ENCODE peak calls at places on chromosome 6, in four cellular contexts. One of them, this sample, is unnamed.

GRCh38 chr6:1406306-1407058 is 17.1 kb downstream of the FOXF2 start:
- DNase-seq in RWPE1: no peak
- DNase-seq in colonic mucosa: no peak
- DNase-seq in neural progenitor cell: no peak
- DNase-seq in this sample: peak

GRCh38 chr6:81450180-81450579 is 302.3 kb downstream of the TENT5A start:
- DNase-seq in RWPE1: no peak
- DNase-seq in colonic mucosa: peak
- DNase-seq in neural progenitor cell: no peak
- DNase-seq in this sample: peak

GRCh38 chr6:38259736-38260135 is 380.0 kb downstream of the BTBD9 start:
- DNase-seq in RWPE1: peak
- DNase-seq in colonic mucosa: no peak
- DNase-seq in neural progenitor cell: no peak
- DNase-seq in this sample: peak

GRCh38 chr6:111113731-111114438 is 26.6 kb downstream of the SLC16A10 start:
- DNase-seq in RWPE1: no peak
- DNase-seq in colonic mucosa: no peak
- DNase-seq in neural progenitor cell: peak
- DNase-seq in this sample: peak

GRCh38 chr6:10555625-10556309 is 34.6 kb downstream of the GCNT2 start:
- DNase-seq in RWPE1: peak
- DNase-seq in colonic mucosa: peak
- DNase-seq in neural progenitor cell: peak
- DNase-seq in this sample: peak

GRCh38 chr6:99216959-99217358 is 132.5 kb downstream of the FAXC start:
- DNase-seq in RWPE1: no peak
- DNase-seq in colonic mucosa: no peak
- DNase-seq in neural progenitor cell: no peak
- DNase-seq in this sample: no peak

GRCh38 chr6:118683881-118684872 is 32.8 kb upstream of the CEP85L start:
- DNase-seq in RWPE1: no peak
- DNase-seq in colonic mucosa: no peak
- DNase-seq in neural progenitor cell: no peak
- DNase-seq in this sample: no peak

GRCh38 chr6:20403766-20404640 is 2.3 kb downstream of the E2F3 start:
- DNase-seq in RWPE1: peak
- DNase-seq in colonic mucosa: peak
- DNase-seq in neural progenitor cell: peak
- DNase-seq in this sample: peak

GRCh38 chr6:121521164-121521555 is 85.7 kb downstream of the GJA1 start:
- DNase-seq in RWPE1: no peak
- DNase-seq in colonic mucosa: no peak
- DNase-seq in neural progenitor cell: peak
- DNase-seq in this sample: no peak

GRCh38 chr6:118768904-118769325 is 117.5 kb upstream of the CEP85L start:
- DNase-seq in RWPE1: no peak
- DNase-seq in colonic mucosa: no peak
- DNase-seq in neural progenitor cell: peak
- DNase-seq in this sample: no peak

GRCh38 chr6:22364314-22364713 is 67.5 kb upstream of the PRL start:
- DNase-seq in RWPE1: peak
- DNase-seq in colonic mucosa: no peak
- DNase-seq in neural progenitor cell: no peak
- DNase-seq in this sample: peak

GRCh38 chr6:6734463-6735455 is 146.2 kb downstream of the LY86 start:
- DNase-seq in RWPE1: no peak
- DNase-seq in colonic mucosa: no peak
- DNase-seq in neural progenitor cell: no peak
- DNase-seq in this sample: no peak

GRCh38 chr6:122400121-122400450 is 634 bp downstream of the HSF2 start:
- DNase-seq in RWPE1: peak
- DNase-seq in colonic mucosa: no peak
- DNase-seq in neural progenitor cell: no peak
- DNase-seq in this sample: peak

GRCh38 chr6:48061630-48062029 is 49.4 kb downstream of the PTCHD4 start:
- DNase-seq in RWPE1: peak
- DNase-seq in colonic mucosa: no peak
- DNase-seq in neural progenitor cell: no peak
- DNase-seq in this sample: peak

GRCh38 chr6:116387374-116387773 is 16.6 kb downstream of the DSE start:
- DNase-seq in RWPE1: peak
- DNase-seq in colonic mucosa: no peak
- DNase-seq in neural progenitor cell: no peak
- DNase-seq in this sample: peak

GRCh38 chr6:82045965-82046756 is 201.4 kb downstream of the IBTK start:
- DNase-seq in RWPE1: no peak
- DNase-seq in colonic mucosa: no peak
- DNase-seq in neural progenitor cell: no peak
- DNase-seq in this sample: no peak

GRCh38 chr6:101266063-101266462 is 127.4 kb upstream of the GRIK2 start:
- DNase-seq in RWPE1: no peak
- DNase-seq in colonic mucosa: no peak
- DNase-seq in neural progenitor cell: no peak
- DNase-seq in this sample: no peak

GRCh38 chr6:1068068-1068467 is 243.8 kb upstream of the FOXQ1 start:
- DNase-seq in RWPE1: no peak
- DNase-seq in colonic mucosa: no peak
- DNase-seq in neural progenitor cell: no peak
- DNase-seq in this sample: no peak

GRCh38 chr6:155001482-155001881 is 6.4 kb downstream of the TIAM2 start:
- DNase-seq in RWPE1: no peak
- DNase-seq in colonic mucosa: no peak
- DNase-seq in neural progenitor cell: no peak
- DNase-seq in this sample: peak

GRCh38 chr6:128580224-128581110 is 60.1 kb upstream of the PTPRK start:
- DNase-seq in RWPE1: no peak
- DNase-seq in colonic mucosa: no peak
- DNase-seq in neural progenitor cell: no peak
- DNase-seq in this sample: peak

DNA sequence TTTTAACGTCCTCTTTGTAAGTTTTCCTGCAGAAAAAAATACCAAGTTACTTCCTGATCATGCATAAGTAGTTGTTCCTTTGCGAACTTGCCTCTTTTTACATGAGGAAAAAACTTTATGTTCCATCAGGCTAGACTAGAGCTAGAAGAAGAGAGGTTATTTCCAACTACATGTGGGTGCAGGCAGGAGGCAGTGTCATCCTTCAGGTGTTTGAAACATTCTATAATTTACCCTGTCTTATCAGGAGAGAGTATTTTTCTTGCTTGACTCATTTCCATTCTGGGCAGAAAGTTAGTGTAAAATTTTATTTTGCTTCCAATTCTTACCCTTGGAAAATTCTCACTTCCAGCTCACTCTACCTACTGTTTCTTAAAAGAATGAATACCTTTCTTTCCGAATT is 28.5 kb upstream of the EPHA7 start:
- DNase-seq in RWPE1: no peak
- DNase-seq in colonic mucosa: no peak
- DNase-seq in neural progenitor cell: no peak
- DNase-seq in this sample: no peak
- TF ChIP-seq CTCF in RWPE1: no peak
- TF ChIP-seq CTCF in colonic mucosa: no peak
- TF ChIP-seq CTCF in neural progenitor cell: peak
- TF ChIP-seq CTCF in this sample: no peak

GRCh38 chr6:89970609-89971337 is 76.5 kb downstream of the GJA10 start:
- DNase-seq in RWPE1: peak
- DNase-seq in colonic mucosa: no peak
- DNase-seq in neural progenitor cell: peak
- DNase-seq in this sample: peak
- TF ChIP-seq CTCF in RWPE1: peak
- TF ChIP-seq CTCF in colonic mucosa: peak
- TF ChIP-seq CTCF in neural progenitor cell: peak
- TF ChIP-seq CTCF in this sample: peak

DNA sequence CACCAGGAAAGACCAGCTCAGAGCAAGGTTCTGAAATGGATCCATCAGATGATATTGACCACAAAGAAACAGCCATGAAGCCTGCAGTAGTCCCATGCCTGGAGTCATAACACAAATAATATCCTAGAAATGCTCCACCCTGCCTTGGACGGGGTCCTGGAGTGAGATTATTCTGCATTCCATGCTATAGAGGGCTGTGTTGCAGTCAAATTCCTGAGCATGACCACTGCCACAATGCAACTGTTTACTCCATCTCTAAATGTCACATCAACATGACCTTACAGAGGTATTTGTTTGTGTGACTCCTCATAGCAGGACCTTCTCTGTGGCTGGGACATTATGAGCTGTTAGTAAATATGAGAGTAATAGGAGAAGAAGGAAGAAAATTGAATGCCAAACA is 257.5 kb upstream of the TCF21 start:
- DNase-seq in RWPE1: no peak
- DNase-seq in colonic mucosa: no peak
- DNase-seq in neural progenitor cell: no peak
- DNase-seq in this sample: peak
- TF ChIP-seq CTCF in RWPE1: no peak
- TF ChIP-seq CTCF in colonic mucosa: no peak
- TF ChIP-seq CTCF in neural progenitor cell: peak
- TF ChIP-seq CTCF in this sample: no peak

DNA sequence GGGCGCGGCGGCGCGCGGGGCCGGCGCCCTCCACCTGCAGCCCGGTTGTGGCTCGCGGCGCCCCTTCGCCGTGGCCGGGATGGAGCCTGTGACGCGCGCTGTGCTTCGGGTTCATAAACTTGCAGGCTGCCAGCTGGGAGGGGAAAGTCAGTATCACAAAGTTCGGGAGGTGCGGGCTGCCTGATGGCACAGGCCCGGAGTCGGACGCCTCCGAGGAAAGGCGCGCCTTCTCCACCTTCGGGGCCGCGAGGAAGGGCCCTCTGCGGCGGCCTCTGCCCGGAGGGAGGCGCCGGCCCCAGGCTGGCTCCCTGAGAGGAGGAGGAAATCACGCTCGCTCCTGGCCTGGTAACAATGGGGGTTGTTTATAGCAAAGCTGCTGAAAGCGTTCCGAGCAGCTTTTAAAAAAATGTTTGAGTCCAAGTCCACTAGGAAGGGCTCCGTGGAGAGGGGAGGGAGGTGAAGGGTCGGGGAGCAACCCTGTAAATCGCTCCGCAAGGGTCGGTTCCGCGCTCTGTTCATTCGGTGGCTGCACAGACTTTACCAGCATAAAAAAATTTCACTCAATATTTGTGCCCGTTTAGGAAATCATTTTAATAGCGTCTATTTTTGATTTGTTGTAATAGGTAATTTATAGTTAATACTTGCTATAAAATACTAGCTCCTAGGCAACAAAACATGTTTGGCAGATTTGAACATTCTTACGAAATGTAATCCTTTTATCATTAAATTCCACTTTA is 1.0 kb downstream of the AFDN start:
- DNase-seq in RWPE1: peak
- DNase-seq in colonic mucosa: peak
- DNase-seq in neural progenitor cell: peak
- DNase-seq in this sample: peak
- TF ChIP-seq CTCF in RWPE1: no peak
- TF ChIP-seq CTCF in colonic mucosa: no peak
- TF ChIP-seq CTCF in neural progenitor cell: no peak
- TF ChIP-seq CTCF in this sample: no peak

GRCh38 chr6:107729098-107729497 is 95.0 kb downstream of the SCML4 start:
- DNase-seq in RWPE1: no peak
- DNase-seq in colonic mucosa: no peak
- DNase-seq in neural progenitor cell: no peak
- DNase-seq in this sample: no peak
- TF ChIP-seq CTCF in RWPE1: no peak
- TF ChIP-seq CTCF in colonic mucosa: no peak
- TF ChIP-seq CTCF in neural progenitor cell: peak
- TF ChIP-seq CTCF in this sample: no peak

GRCh38 chr6:16514249-16514648 is 247.0 kb downstream of the ATXN1 start:
- DNase-seq in RWPE1: peak
- DNase-seq in colonic mucosa: no peak
- DNase-seq in neural progenitor cell: peak
- DNase-seq in this sample: peak
- TF ChIP-seq CTCF in RWPE1: peak
- TF ChIP-seq CTCF in colonic mucosa: peak
- TF ChIP-seq CTCF in neural progenitor cell: peak
- TF ChIP-seq CTCF in this sample: peak

DNA sequence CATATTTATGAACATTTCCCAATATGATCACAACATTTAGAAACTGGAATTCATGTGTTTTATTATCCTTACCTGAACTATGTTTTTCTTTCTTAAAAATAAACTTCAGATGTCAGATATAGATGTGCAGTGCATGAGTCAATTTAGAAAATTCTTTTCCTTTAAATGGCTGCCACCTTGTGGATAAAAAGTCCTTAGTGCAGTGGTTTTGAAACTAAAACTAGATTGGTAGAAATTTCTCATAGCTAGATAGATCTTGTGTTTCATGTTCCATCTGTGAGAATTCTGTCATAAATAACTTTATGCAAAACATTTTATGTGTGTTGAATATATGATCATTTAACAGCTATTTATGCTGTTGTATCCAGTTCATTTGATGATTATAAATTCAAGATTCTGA is 134.9 kb downstream of the KLHL32 start:
- DNase-seq in RWPE1: peak
- DNase-seq in colonic mucosa: no peak
- DNase-seq in neural progenitor cell: peak
- DNase-seq in this sample: peak
- TF ChIP-seq CTCF in RWPE1: peak
- TF ChIP-seq CTCF in colonic mucosa: peak
- TF ChIP-seq CTCF in neural progenitor cell: peak
- TF ChIP-seq CTCF in this sample: peak

GRCh38 chr6:136037885-136038460 is 186.5 kb downstream of the PDE7B start:
- DNase-seq in RWPE1: no peak
- DNase-seq in colonic mucosa: no peak
- DNase-seq in neural progenitor cell: no peak
- DNase-seq in this sample: no peak
- TF ChIP-seq CTCF in RWPE1: no peak
- TF ChIP-seq CTCF in colonic mucosa: no peak
- TF ChIP-seq CTCF in neural progenitor cell: no peak
- TF ChIP-seq CTCF in this sample: no peak

GRCh38 chr6:45073771-45074170 is 254.4 kb upstream of the RUNX2 start:
- DNase-seq in RWPE1: no peak
- DNase-seq in colonic mucosa: no peak
- DNase-seq in neural progenitor cell: no peak
- DNase-seq in this sample: no peak
- TF ChIP-seq CTCF in RWPE1: no peak
- TF ChIP-seq CTCF in colonic mucosa: no peak
- TF ChIP-seq CTCF in neural progenitor cell: no peak
- TF ChIP-seq CTCF in this sample: no peak

DNA sequence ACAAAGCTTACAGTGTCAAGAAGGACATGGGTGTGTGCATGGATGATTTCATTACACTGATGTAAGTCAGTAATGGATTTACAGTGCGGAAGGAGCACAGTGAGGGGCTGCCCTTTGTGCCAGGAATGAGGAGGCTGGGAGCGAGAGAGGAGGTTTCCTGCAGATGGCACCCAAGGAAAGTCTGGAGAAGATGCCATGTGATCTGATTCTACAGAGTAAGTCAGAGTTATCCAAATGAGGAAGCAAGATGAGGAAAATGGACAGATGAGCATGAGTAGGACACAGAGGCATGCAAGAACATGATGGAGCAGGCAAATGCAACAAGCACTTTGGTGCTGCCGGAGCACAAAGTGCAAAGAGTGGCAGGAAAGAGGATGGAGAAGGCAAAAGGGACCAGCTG is 29.7 kb downstream of the MAP7 start:
- DNase-seq in RWPE1: peak
- DNase-seq in colonic mucosa: no peak
- DNase-seq in neural progenitor cell: no peak
- DNase-seq in this sample: no peak
- TF ChIP-seq CTCF in RWPE1: no peak
- TF ChIP-seq CTCF in colonic mucosa: no peak
- TF ChIP-seq CTCF in neural progenitor cell: no peak
- TF ChIP-seq CTCF in this sample: no peak